ENCODE peak calls at places on chromosome 19, in four cellular contexts. Z, K, I and Q are unnamed samples.

GRCh38 chr19:2542341-2543069 is 66.6 kb downstream of the GADD45B start:
- DNase-seq in Z (no peak), K (no peak), I (no peak), Q (peak; percentile 74)

GRCh38 chr19:2779121-2779740 is 3.8 kb downstream of the SGTA start:
- DNase-seq in Z (no peak), K (no peak), I (no peak), Q (no peak)

GRCh38 chr19:37309834-37310575 is 60.9 kb upstream of the ZNF527 start:
- DNase-seq in Z (no peak), K (no peak), I (no peak), Q (no peak)

GRCh38 chr19:44585371-44586141 is 27.8 kb upstream of the IGSF23 start:
- DNase-seq in Z (no peak), K (no peak), I (no peak), Q (no peak)

GRCh38 chr19:55447421-55448174 is 4.5 kb upstream of the SHISA7 start:
- DNase-seq in Z (no peak), K (peak; percentile 25), I (no peak), Q (no peak)

GRCh38 chr19:17235618-17236413 is 9.8 kb downstream of the OCEL1 start:
- DNase-seq in Z (peak; percentile 77), K (peak; percentile 73), I (peak; percentile 77), Q (peak; percentile 96)

GRCh38 chr19:57641715-57642234 is 8.8 kb downstream of the ZNF211 start:
- DNase-seq in Z (no peak), K (no peak), I (no peak), Q (no peak)

GRCh38 chr19:42323852-42324654 is 1.4 kb upstream of the MEGF8 start:
- DNase-seq in Z (no peak), K (peak; percentile 29), I (no peak), Q (peak; percentile 88)

GRCh38 chr19:2253106-2254051 is 2.8 kb downstream of the JSRP1 start:
- DNase-seq in Z (no peak), K (no peak), I (no peak), Q (peak; percentile 89)

GRCh38 chr19:17090501-17091074 is 15.0 kb downstream of the MYO9B start:
- DNase-seq in Z (no peak), K (no peak), I (peak; percentile 59), Q (no peak)

GRCh38 chr19:16627194-16627927 is 643 bp downstream of the MED26 start:
- DNase-seq in Z (no peak), K (peak; percentile 12), I (peak; percentile 24), Q (no peak)

GRCh38 chr19:17611462-17612244 is 56.2 kb downstream of the COLGALT1 start:
- DNase-seq in Z (no peak), K (no peak), I (no peak), Q (no peak)

GRCh38 chr19:28633223-28634030 is 579.5 kb downstream of the UQCRFS1 start:
- DNase-seq in Z (no peak), K (peak; percentile 44), I (peak; percentile 64), Q (no peak)

GRCh38 chr19:7191946-7192691 is 102.1 kb downstream of the INSR start:
- DNase-seq in Z (no peak), K (no peak), I (peak; percentile 31), Q (no peak)

GRCh38 chr19:14411161-14411560 is 8.0 kb downstream of the DDX39A start:
- DNase-seq in Z (no peak), K (no peak), I (no peak), Q (no peak)

GRCh38 chr19:42683917-42684513 is 56.3 kb downstream of the PSG3 start:
- DNase-seq in Z (no peak), K (no peak), I (no peak), Q (no peak)

GRCh38 chr19:39907213-39907612 is 27.2 kb downstream of the FCGBP start:
- DNase-seq in Z (no peak), K (no peak), I (no peak), Q (no peak)

GRCh38 chr19:45772130-45772880 is 3.3 kb upstream of the SIX5 start:
- DNase-seq in Z (peak; percentile 46), K (peak; percentile 62), I (no peak), Q (no peak)

GRCh38 chr19:44819246-44819832 is 10.4 kb downstream of the BCAM start:
- DNase-seq in Z (no peak), K (no peak), I (no peak), Q (no peak)

GRCh38 chr19:23516266-23516665 is 121.0 kb upstream of the ZNF91 start:
- DNase-seq in Z (no peak), K (no peak), I (no peak), Q (no peak)

GRCh38 chr19:18503971-18504885 is 17.6 kb downstream of the ELL start:
- DNase-seq in Z (peak; percentile 51), K (peak; percentile 66), I (no peak), Q (peak; percentile 74)

GRCh38 chr19:42179501-42179817 is 38.0 kb downstream of the DEDD2 start:
- DNase-seq in Z (no peak), K (no peak), I (no peak), Q (no peak)

GRCh38 chr19:17803264-17803896 is 8.4 kb downstream of the B3GNT3 start:
- DNase-seq in Z (no peak), K (no peak), I (peak; percentile 58), Q (peak; percentile 77)

GRCh38 chr19:46791944-46792343 is 3.5 kb upstream of the SLC1A5 start:
- DNase-seq in Z (no peak), K (no peak), I (no peak), Q (no peak)

GRCh38 chr19:39411006-39411831 is 1.2 kb upstream of the PLEKHG2 start:
- DNase-seq in Z (peak; percentile 86), K (peak; percentile 74), I (peak; percentile 71), Q (peak; percentile 83)

GRCh38 chr19:870963-871401 is 11.5 kb downstream of the CFD start:
- DNase-seq in Z (no peak), K (no peak), I (no peak), Q (no peak)

GRCh38 chr19:1910169-1910568 is 5.0 kb downstream of the ADAT3 start:
- DNase-seq in Z (no peak), K (no peak), I (no peak), Q (no peak)

GRCh38 chr19:48121066-48121465 is 10.4 kb upstream of the PLA2G4C start:
- DNase-seq in Z (no peak), K (no peak), I (no peak), Q (peak; percentile 56)

GRCh38 chr19:51020988-51021651 is 1.6 kb upstream of the KLK10 start:
- DNase-seq in Z (peak; percentile 34), K (peak; percentile 65), I (no peak), Q (no peak)

GRCh38 chr19:17281391-17282304 is at the start of gene ANKLE1:
- DNase-seq in Z (peak; percentile 32), K (no peak), I (peak; percentile 61), Q (peak; percentile 89)

GRCh38 chr19:27860309-27860934 is 1352.5 kb downstream of the UQCRFS1 start:
- DNase-seq in Z (no peak), K (no peak), I (no peak), Q (no peak)

GRCh38 chr19:18227781-18228271 is 1.6 kb upstream of the PDE4C start:
- DNase-seq in Z (no peak), K (no peak), I (no peak), Q (no peak)

GRCh38 chr19:53626941-53627340 is 4.9 kb upstream of the DPRX start:
- DNase-seq in Z (no peak), K (no peak), I (no peak), Q (no peak)

GRCh38 chr19:40623403-40624239 is 22.5 kb downstream of the LTBP4 start:
- DNase-seq in Z (no peak), K (peak; percentile 52), I (no peak), Q (no peak)

GRCh38 chr19:47093254-47093653 is 20.3 kb downstream of the ZC3H4 start:
- DNase-seq in Z (no peak), K (no peak), I (no peak), Q (no peak)

GRCh38 chr19:294819-295686 is 3.9 kb upstream of the PLPP2 start:
- DNase-seq in Z (peak; percentile 68), K (peak; percentile 62), I (no peak), Q (no peak)

GRCh38 chr19:1941146-1942077 is at the start of gene CSNK1G2:
- DNase-seq in Z (no peak), K (no peak), I (no peak), Q (peak; percentile 90)

GRCh38 chr19:1449467-1450442 is at the start of gene APC2:
- DNase-seq in Z (no peak), K (no peak), I (no peak), Q (no peak)

GRCh38 chr19:12629215-12629614 is 18.5 kb downstream of the ZNF791 start:
- DNase-seq in Z (no peak), K (no peak), I (no peak), Q (no peak)
- H3K4me3 ChIP-seq in Z (no peak overlapping the region), K (no peak overlapping the region), I (no peak overlapping the region), Q (no peak overlapping the region)

DNA sequence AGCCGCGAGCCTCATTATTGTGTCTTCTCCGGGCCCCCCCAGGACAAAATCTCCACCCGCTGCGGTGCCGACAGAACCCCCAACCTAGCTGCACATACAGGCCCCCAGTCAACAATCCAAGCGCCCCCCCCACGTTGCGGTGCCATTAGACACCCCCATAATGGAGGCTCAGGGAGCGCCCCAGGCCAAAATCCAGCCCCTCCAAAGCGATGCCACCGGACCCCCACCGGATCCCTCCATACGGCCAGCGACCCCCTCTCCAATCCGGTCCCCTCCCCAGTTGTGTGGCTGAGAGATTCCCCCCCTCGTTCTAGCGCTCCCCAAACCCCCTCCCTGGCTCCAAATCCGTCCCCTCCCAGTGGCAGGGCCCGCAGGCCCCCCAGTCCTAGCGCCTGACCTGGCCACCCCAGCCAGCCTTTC is 21.5 kb upstream of the SEMA6B start:
- DNase-seq in Z (no peak), K (no peak), I (no peak), Q (no peak)
- H3K27ac ChIP-seq in Z (no peak overlapping the region), K (no peak overlapping the region), I (no peak overlapping the region), Q (peak overlapping the region; percentile 43)

DNA sequence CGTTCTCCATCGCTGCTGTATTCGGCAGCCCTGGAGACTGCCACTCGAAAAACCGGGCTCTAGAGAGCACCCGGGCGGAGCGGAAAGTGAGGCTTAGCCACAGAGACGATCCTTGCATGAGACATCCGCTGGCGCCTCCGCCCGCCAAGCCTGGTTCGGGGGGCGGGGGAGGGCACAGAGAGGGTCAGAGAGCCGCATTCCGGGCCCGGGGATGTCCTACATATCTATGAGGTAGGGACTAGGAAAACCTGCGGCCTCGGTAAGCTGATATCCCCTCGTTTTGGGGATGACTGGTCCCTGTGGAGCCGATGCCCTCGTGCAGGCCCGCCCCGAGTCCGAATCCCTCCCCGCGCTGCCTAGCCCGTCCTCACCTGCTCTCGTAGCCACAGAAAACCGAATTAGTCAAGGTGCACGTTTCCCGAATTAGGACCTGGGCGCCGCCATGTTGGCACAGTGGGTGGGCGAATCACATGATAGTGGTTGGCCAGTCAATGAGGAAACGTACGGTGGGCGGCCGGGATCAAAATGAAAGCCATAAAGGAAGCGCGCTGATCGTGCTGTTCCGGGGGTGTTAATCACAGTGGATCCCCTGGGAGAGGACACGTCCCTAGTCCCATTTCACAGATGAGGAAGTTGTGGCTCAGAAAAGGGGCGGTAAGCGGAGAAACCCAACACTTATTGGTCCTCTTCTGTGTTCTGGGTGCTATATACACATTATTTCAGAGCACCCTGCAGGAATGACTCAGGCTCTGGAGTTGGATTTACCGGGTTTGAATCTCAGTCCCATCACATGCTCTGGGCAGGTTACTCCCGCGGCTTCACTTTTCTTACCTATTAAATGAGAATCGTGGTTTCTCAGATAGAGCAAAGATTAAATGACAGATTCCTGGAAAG is at the start of gene TRMT1:
- DNase-seq in Z (peak; percentile 93), K (peak; percentile 95), I (peak; percentile 90), Q (peak; percentile 95)
- TF ChIP-seq POLR2A in Z (no peak), K (no peak), I (no peak), Q (no peak)

DNA sequence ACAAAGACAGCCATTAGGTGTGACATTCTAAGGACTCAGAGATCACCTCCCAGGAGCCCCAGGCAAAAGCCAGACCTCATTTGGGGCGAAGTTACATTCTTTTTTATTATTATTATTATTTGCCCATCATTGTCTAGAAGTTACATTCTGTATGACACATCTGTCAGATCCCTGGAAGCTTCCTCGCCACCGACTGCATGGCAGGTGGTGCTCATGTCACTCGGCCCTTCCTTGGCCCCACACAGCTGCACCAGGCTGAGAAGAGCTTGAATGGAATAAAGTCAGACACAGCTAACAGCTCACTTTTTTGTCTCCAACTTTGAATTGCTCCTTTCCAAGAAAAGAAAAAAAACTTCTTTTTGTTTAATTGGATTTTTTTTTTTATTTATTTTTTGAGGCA is 41.4 kb upstream of the LDLR start:
- DNase-seq in Z (no peak), K (no peak), I (no peak), Q (no peak)
- H3K4me3 ChIP-seq in Z (no peak overlapping the region), K (no peak overlapping the region), I (no peak overlapping the region), Q (no peak overlapping the region)